ENCODE peak calls at places on chromosome 18, in eight cellular contexts. One of them, this sample, is unnamed.

GRCh38 chr18:36297419-36298112 is at the start of gene FHOD3:
- DNase-seq in heart left ventricle: peak
- DNase-seq in kidney epithelial cell: no peak
- DNase-seq in HL-60: no peak
- DNase-seq in GM13977: peak
- DNase-seq in activated CD4-positive, alpha-beta T cell treated with anti-CD3 and anti-CD28 coated beads, Interleukin-2, amount 50 U/mL, for 1 hour: no peak
- DNase-seq in T-cell: no peak
- DNase-seq in cardiac fibroblast: peak
- DNase-seq in this sample: peak

GRCh38 chr18:63604791-63605567 is 17.8 kb downstream of the SERPINB13 start:
- DNase-seq in heart left ventricle: no peak
- DNase-seq in kidney epithelial cell: peak
- DNase-seq in HL-60: no peak
- DNase-seq in GM13977: no peak
- DNase-seq in activated CD4-positive, alpha-beta T cell treated with anti-CD3 and anti-CD28 coated beads, Interleukin-2, amount 50 U/mL, for 1 hour: no peak
- DNase-seq in T-cell: no peak
- DNase-seq in cardiac fibroblast: peak
- DNase-seq in this sample: no peak

GRCh38 chr18:79405781-79406575 is 10.2 kb downstream of the NFATC1 start:
- DNase-seq in heart left ventricle: peak
- DNase-seq in kidney epithelial cell: no peak
- DNase-seq in HL-60: peak
- DNase-seq in GM13977: peak
- DNase-seq in activated CD4-positive, alpha-beta T cell treated with anti-CD3 and anti-CD28 coated beads, Interleukin-2, amount 50 U/mL, for 1 hour: peak
- DNase-seq in T-cell: peak
- DNase-seq in cardiac fibroblast: no peak
- DNase-seq in this sample: no peak

GRCh38 chr18:36650206-36650605 is 178.6 kb downstream of the TPGS2 start:
- DNase-seq in heart left ventricle: no peak
- DNase-seq in kidney epithelial cell: no peak
- DNase-seq in HL-60: no peak
- DNase-seq in GM13977: no peak
- DNase-seq in activated CD4-positive, alpha-beta T cell treated with anti-CD3 and anti-CD28 coated beads, Interleukin-2, amount 50 U/mL, for 1 hour: no peak
- DNase-seq in T-cell: no peak
- DNase-seq in cardiac fibroblast: no peak
- DNase-seq in this sample: no peak

GRCh38 chr18:4658804-4659203 is 203.7 kb upstream of the DLGAP1 start:
- DNase-seq in heart left ventricle: no peak
- DNase-seq in kidney epithelial cell: no peak
- DNase-seq in HL-60: no peak
- DNase-seq in GM13977: no peak
- DNase-seq in activated CD4-positive, alpha-beta T cell treated with anti-CD3 and anti-CD28 coated beads, Interleukin-2, amount 50 U/mL, for 1 hour: no peak
- DNase-seq in T-cell: no peak
- DNase-seq in cardiac fibroblast: no peak
- DNase-seq in this sample: no peak

GRCh38 chr18:13312515-13312914 is 94.0 kb downstream of the LDLRAD4 start:
- DNase-seq in heart left ventricle: no peak
- DNase-seq in kidney epithelial cell: no peak
- DNase-seq in HL-60: no peak
- DNase-seq in GM13977: no peak
- DNase-seq in activated CD4-positive, alpha-beta T cell treated with anti-CD3 and anti-CD28 coated beads, Interleukin-2, amount 50 U/mL, for 1 hour: no peak
- DNase-seq in T-cell: no peak
- DNase-seq in cardiac fibroblast: no peak
- DNase-seq in this sample: no peak

GRCh38 chr18:10752407-10752806 is 226.6 kb downstream of the NAPG start:
- DNase-seq in heart left ventricle: no peak
- DNase-seq in kidney epithelial cell: no peak
- DNase-seq in HL-60: no peak
- DNase-seq in GM13977: no peak
- DNase-seq in activated CD4-positive, alpha-beta T cell treated with anti-CD3 and anti-CD28 coated beads, Interleukin-2, amount 50 U/mL, for 1 hour: no peak
- DNase-seq in T-cell: no peak
- DNase-seq in cardiac fibroblast: no peak
- DNase-seq in this sample: no peak

GRCh38 chr18:9433616-9434239 is 41.6 kb upstream of the RALBP1 start:
- DNase-seq in heart left ventricle: no peak
- DNase-seq in kidney epithelial cell: no peak
- DNase-seq in HL-60: peak
- DNase-seq in GM13977: peak
- DNase-seq in activated CD4-positive, alpha-beta T cell treated with anti-CD3 and anti-CD28 coated beads, Interleukin-2, amount 50 U/mL, for 1 hour: no peak
- DNase-seq in T-cell: no peak
- DNase-seq in cardiac fibroblast: no peak
- DNase-seq in this sample: no peak

GRCh38 chr18:12242658-12243260 is 11.4 kb upstream of the CIDEA start:
- DNase-seq in heart left ventricle: no peak
- DNase-seq in kidney epithelial cell: no peak
- DNase-seq in HL-60: no peak
- DNase-seq in GM13977: no peak
- DNase-seq in activated CD4-positive, alpha-beta T cell treated with anti-CD3 and anti-CD28 coated beads, Interleukin-2, amount 50 U/mL, for 1 hour: no peak
- DNase-seq in T-cell: no peak
- DNase-seq in cardiac fibroblast: no peak
- DNase-seq in this sample: no peak

GRCh38 chr18:56285387-56286055 is 352.9 kb downstream of the TXNL1 start:
- DNase-seq in heart left ventricle: no peak
- DNase-seq in kidney epithelial cell: no peak
- DNase-seq in HL-60: no peak
- DNase-seq in GM13977: no peak
- DNase-seq in activated CD4-positive, alpha-beta T cell treated with anti-CD3 and anti-CD28 coated beads, Interleukin-2, amount 50 U/mL, for 1 hour: no peak
- DNase-seq in T-cell: no peak
- DNase-seq in cardiac fibroblast: peak
- DNase-seq in this sample: no peak

GRCh38 chr18:46623541-46623940 is 33.5 kb downstream of the LOXHD1 start:
- DNase-seq in heart left ventricle: no peak
- DNase-seq in kidney epithelial cell: no peak
- DNase-seq in HL-60: no peak
- DNase-seq in GM13977: no peak
- DNase-seq in activated CD4-positive, alpha-beta T cell treated with anti-CD3 and anti-CD28 coated beads, Interleukin-2, amount 50 U/mL, for 1 hour: no peak
- DNase-seq in T-cell: no peak
- DNase-seq in cardiac fibroblast: no peak
- DNase-seq in this sample: peak

GRCh38 chr18:3250237-3251107 is 2.9 kb downstream of the MYL12A start:
- DNase-seq in heart left ventricle: no peak
- DNase-seq in kidney epithelial cell: no peak
- DNase-seq in HL-60: no peak
- DNase-seq in GM13977: no peak
- DNase-seq in activated CD4-positive, alpha-beta T cell treated with anti-CD3 and anti-CD28 coated beads, Interleukin-2, amount 50 U/mL, for 1 hour: no peak
- DNase-seq in T-cell: no peak
- DNase-seq in cardiac fibroblast: peak
- DNase-seq in this sample: no peak

GRCh38 chr18:7830468-7830867 is 263.4 kb downstream of the PTPRM start:
- DNase-seq in heart left ventricle: no peak
- DNase-seq in kidney epithelial cell: no peak
- DNase-seq in HL-60: no peak
- DNase-seq in GM13977: peak
- DNase-seq in activated CD4-positive, alpha-beta T cell treated with anti-CD3 and anti-CD28 coated beads, Interleukin-2, amount 50 U/mL, for 1 hour: no peak
- DNase-seq in T-cell: no peak
- DNase-seq in cardiac fibroblast: peak
- DNase-seq in this sample: no peak

GRCh38 chr18:43735570-43735969 is 458.3 kb upstream of the SYT4 start:
- DNase-seq in heart left ventricle: no peak
- DNase-seq in kidney epithelial cell: no peak
- DNase-seq in HL-60: no peak
- DNase-seq in GM13977: no peak
- DNase-seq in activated CD4-positive, alpha-beta T cell treated with anti-CD3 and anti-CD28 coated beads, Interleukin-2, amount 50 U/mL, for 1 hour: no peak
- DNase-seq in T-cell: no peak
- DNase-seq in cardiac fibroblast: no peak
- DNase-seq in this sample: no peak

GRCh38 chr18:40980171-40980570 is 974.9 kb upstream of the PIK3C3 start:
- DNase-seq in heart left ventricle: no peak
- DNase-seq in kidney epithelial cell: no peak
- DNase-seq in HL-60: no peak
- DNase-seq in GM13977: no peak
- DNase-seq in activated CD4-positive, alpha-beta T cell treated with anti-CD3 and anti-CD28 coated beads, Interleukin-2, amount 50 U/mL, for 1 hour: no peak
- DNase-seq in T-cell: no peak
- DNase-seq in cardiac fibroblast: no peak
- DNase-seq in this sample: no peak